ENCODE peak calls at places on chromosomes 7 and 10, in ten cellular contexts. N, Q, M, X, J, D, C, V, B and P are unnamed samples.

GRCh38 chr7:97167749-97168148 is 50.3 kb downstream of the SDHAF3 start:
- DNase-seq in N (no peak), Q (no peak), M (no peak), X (no peak), J (no peak), D (no peak), C (no peak), V (no peak), B (no peak), P (no peak)

GRCh38 chr10:127207081-127207480 is 10.7 kb upstream of the INSYN2A start:
- DNase-seq in N (no peak), Q (no peak), M (no peak), X (no peak), J (no peak), D (no peak), C (no peak), V (no peak), B (no peak), P (no peak)

GRCh38 chr7:44549457-44549856 is 8.3 kb upstream of the NPC1L1 start:
- DNase-seq in N (no peak), Q (no peak), M (no peak), X (no peak), J (no peak), D (no peak), C (no peak), V (no peak), B (no peak), P (no peak)

GRCh38 chr7:45892407-45893035 is 4.2 kb downstream of the IGFBP1 start:
- DNase-seq in N (no peak), Q (no peak), M (no peak), X (no peak), J (no peak), D (no peak), C (no peak), V (no peak), B (no peak), P (no peak)

GRCh38 chr7:124440081-124440480 is 325.5 kb downstream of the GPR37 start:
- DNase-seq in N (no peak), Q (no peak), M (no peak), X (no peak), J (no peak), D (no peak), C (no peak), V (no peak), B (no peak), P (no peak)

GRCh38 chr10:48448796-48449195 is 142.3 kb downstream of the MAPK8 start:
- DNase-seq in N (peak; percentile 86), Q (peak; percentile 43), M (no peak), X (peak; percentile 86), J (no peak), D (no peak), C (no peak), V (no peak), B (no peak), P (peak; percentile 25)

GRCh38 chr7:11272352-11272751 is 298.7 kb downstream of the PHF14 start:
- DNase-seq in N (no peak), Q (no peak), M (no peak), X (no peak), J (no peak), D (no peak), C (no peak), V (no peak), B (no peak), P (no peak)

GRCh38 chr10:11444531-11445228 is 166.8 kb downstream of the USP6NL start:
- DNase-seq in N (no peak), Q (no peak), M (no peak), X (no peak), J (no peak), D (peak; percentile 29), C (no peak), V (no peak), B (no peak), P (no peak)

GRCh38 chr10:45418859-45419672 is 45.0 kb downstream of the ALOX5 start:
- DNase-seq in N (peak; percentile 61), Q (peak; percentile 15), M (no peak), X (peak; percentile 27), J (peak; percentile 19), D (peak; percentile 82), C (peak; percentile 78), V (no peak), B (peak; percentile 84), P (peak; percentile 74)

GRCh38 chr7:116547347-116547746 is 22.5 kb downstream of the CAV1 start:
- DNase-seq in N (peak; percentile 81), Q (peak; percentile 57), M (no peak), X (peak; percentile 93), J (no peak), D (no peak), C (no peak), V (no peak), B (no peak), P (no peak)

GRCh38 chr10:62084434-62084833 is 182.9 kb downstream of the ARID5B start:
- DNase-seq in N (no peak), Q (no peak), M (no peak), X (peak; percentile 47), J (no peak), D (no peak), C (no peak), V (no peak), B (no peak), P (no peak)

GRCh38 chr10:26488344-26488743 is 50.2 kb downstream of the APBB1IP start:
- DNase-seq in N (no peak), Q (no peak), M (no peak), X (peak; percentile 87), J (no peak), D (no peak), C (no peak), V (no peak), B (peak; percentile 64), P (peak; percentile 66)

GRCh38 chr10:21519981-21520436 is 5.5 kb downstream of the SKIDA1 start:
- DNase-seq in N (peak; percentile 35), Q (peak; percentile 70), M (no peak), X (peak; percentile 82), J (no peak), D (no peak), C (peak; percentile 49), V (no peak), B (no peak), P (no peak)

GRCh38 chr10:52879181-52879607 is 106.6 kb upstream of the MBL2 start:
- DNase-seq in N (no peak), Q (peak; percentile 28), M (no peak), X (no peak), J (no peak), D (no peak), C (no peak), V (peak; percentile 37), B (no peak), P (no peak)

GRCh38 chr7:142870575-142871259 is 14.8 kb downstream of the TRPV6 start:
- DNase-seq in N (no peak), Q (no peak), M (no peak), X (no peak), J (no peak), D (peak; percentile 18), C (no peak), V (no peak), B (no peak), P (no peak)